ENCODE peak calls at places on chromosomes 6 and 20, in five cellular contexts. One of them, this sample, is unnamed.

GRCh38 chr6:11233936-11234573 is 1.6 kb upstream of the NEDD9 start:
- DNase-seq in HFF-Myc: no peak
- DNase-seq in neural progenitor cell: peak
- DNase-seq in Caco-2: no peak
- DNase-seq in CD8-positive, alpha-beta T cell: no peak
- DNase-seq in this sample: no peak

GRCh38 chr20:22905667-22906066 is 129.4 kb upstream of the SSTR4 start:
- DNase-seq in HFF-Myc: no peak
- DNase-seq in neural progenitor cell: no peak
- DNase-seq in Caco-2: no peak
- DNase-seq in CD8-positive, alpha-beta T cell: no peak
- DNase-seq in this sample: no peak

GRCh38 chr6:155543141-155543870 is 87.7 kb upstream of the NOX3 start:
- DNase-seq in HFF-Myc: no peak
- DNase-seq in neural progenitor cell: no peak
- DNase-seq in Caco-2: no peak
- DNase-seq in CD8-positive, alpha-beta T cell: no peak
- DNase-seq in this sample: no peak

GRCh38 chr6:82086944-82087343 is 160.6 kb downstream of the IBTK start:
- DNase-seq in HFF-Myc: no peak
- DNase-seq in neural progenitor cell: no peak
- DNase-seq in Caco-2: peak
- DNase-seq in CD8-positive, alpha-beta T cell: no peak
- DNase-seq in this sample: no peak

GRCh38 chr6:89895273-89895874 is 1.1 kb downstream of the GJA10 start:
- DNase-seq in HFF-Myc: peak
- DNase-seq in neural progenitor cell: peak
- DNase-seq in Caco-2: peak
- DNase-seq in CD8-positive, alpha-beta T cell: no peak
- DNase-seq in this sample: no peak

GRCh38 chr20:21323640-21324039 is 20.5 kb downstream of the XRN2 start:
- DNase-seq in HFF-Myc: peak
- DNase-seq in neural progenitor cell: no peak
- DNase-seq in Caco-2: no peak
- DNase-seq in CD8-positive, alpha-beta T cell: no peak
- DNase-seq in this sample: peak

GRCh38 chr6:63352587-63353281 is 33.0 kb upstream of the LGSN start:
- DNase-seq in HFF-Myc: no peak
- DNase-seq in neural progenitor cell: peak
- DNase-seq in Caco-2: peak
- DNase-seq in CD8-positive, alpha-beta T cell: no peak
- DNase-seq in this sample: no peak

GRCh38 chr20:43938932-43939761 is 24.5 kb downstream of the TOX2 start:
- DNase-seq in HFF-Myc: peak
- DNase-seq in neural progenitor cell: no peak
- DNase-seq in Caco-2: peak
- DNase-seq in CD8-positive, alpha-beta T cell: no peak
- DNase-seq in this sample: peak

GRCh38 chr20:34084227-34084923 is 27.7 kb downstream of the EIF2S2 start:
- DNase-seq in HFF-Myc: no peak
- DNase-seq in neural progenitor cell: no peak
- DNase-seq in Caco-2: no peak
- DNase-seq in CD8-positive, alpha-beta T cell: no peak
- DNase-seq in this sample: no peak

GRCh38 chr6:105748737-105749161 is 337.4 kb upstream of the PRDM1 start:
- DNase-seq in HFF-Myc: no peak
- DNase-seq in neural progenitor cell: no peak
- DNase-seq in Caco-2: no peak
- DNase-seq in CD8-positive, alpha-beta T cell: no peak
- DNase-seq in this sample: no peak

GRCh38 chr6:6775074-6775473 is 186.6 kb downstream of the LY86 start:
- DNase-seq in HFF-Myc: no peak
- DNase-seq in neural progenitor cell: no peak
- DNase-seq in Caco-2: no peak
- DNase-seq in CD8-positive, alpha-beta T cell: no peak
- DNase-seq in this sample: no peak

GRCh38 chr6:45184937-45185336 is 143.2 kb upstream of the RUNX2 start:
- DNase-seq in HFF-Myc: no peak
- DNase-seq in neural progenitor cell: peak
- DNase-seq in Caco-2: no peak
- DNase-seq in CD8-positive, alpha-beta T cell: no peak
- DNase-seq in this sample: no peak

GRCh38 chr20:2515203-2515602 is 6.5 kb upstream of the ZNF343 start:
- DNase-seq in HFF-Myc: no peak
- DNase-seq in neural progenitor cell: no peak
- DNase-seq in Caco-2: no peak
- DNase-seq in CD8-positive, alpha-beta T cell: no peak
- DNase-seq in this sample: no peak

GRCh38 chr6:111096246-111096645 is 8.9 kb downstream of the SLC16A10 start:
- DNase-seq in HFF-Myc: no peak
- DNase-seq in neural progenitor cell: no peak
- DNase-seq in Caco-2: no peak
- DNase-seq in CD8-positive, alpha-beta T cell: peak
- DNase-seq in this sample: no peak

GRCh38 chr20:58719971-58720371 is 27.4 kb downstream of the NPEPL1 start:
- DNase-seq in HFF-Myc: no peak
- DNase-seq in neural progenitor cell: no peak
- DNase-seq in Caco-2: no peak
- DNase-seq in CD8-positive, alpha-beta T cell: no peak
- DNase-seq in this sample: no peak

GRCh38 chr20:40710608-40711007 is 21.6 kb upstream of the MAFB start:
- DNase-seq in HFF-Myc: no peak
- DNase-seq in neural progenitor cell: no peak
- DNase-seq in Caco-2: no peak
- DNase-seq in CD8-positive, alpha-beta T cell: no peak
- DNase-seq in this sample: no peak
- H3K4me3 ChIP-seq in HFF-Myc: no peak
- H3K4me3 ChIP-seq in neural progenitor cell: no peak
- H3K4me3 ChIP-seq in Caco-2: no peak
- H3K4me3 ChIP-seq in CD8-positive, alpha-beta T cell: no peak
- H3K4me3 ChIP-seq in this sample: no peak

DNA sequence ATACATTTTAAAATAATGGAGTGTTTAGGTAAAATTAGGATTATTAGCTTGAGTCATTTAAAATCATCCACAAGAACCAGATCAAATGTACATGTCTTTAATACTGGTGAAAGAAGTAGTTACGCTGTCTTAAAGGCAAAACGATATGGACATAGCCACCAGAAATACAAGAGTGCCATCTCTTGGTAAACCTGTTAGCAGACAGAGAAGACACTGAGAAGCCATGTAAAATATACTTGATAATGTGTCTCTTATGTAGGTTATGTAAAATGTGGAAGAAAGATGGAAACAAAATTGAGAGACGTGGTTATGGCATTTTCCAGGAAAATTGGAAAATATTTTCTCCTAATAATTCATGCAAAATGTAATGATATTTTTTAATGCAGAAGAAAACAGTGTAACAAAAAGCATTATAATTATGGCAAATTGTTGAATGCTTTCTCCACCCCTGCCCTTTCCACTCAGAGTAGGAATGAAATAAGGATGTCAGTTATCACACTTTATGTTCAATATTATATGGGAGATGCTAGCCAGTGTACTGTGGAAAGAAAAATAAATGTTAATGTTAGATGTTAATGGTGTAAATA is 12.2 kb upstream of the SLC17A2 start:
- DNase-seq in HFF-Myc: peak
- DNase-seq in neural progenitor cell: peak
- DNase-seq in Caco-2: peak
- DNase-seq in CD8-positive, alpha-beta T cell: no peak
- DNase-seq in this sample: no peak
- TF ChIP-seq CTCF in HFF-Myc: peak
- TF ChIP-seq CTCF in neural progenitor cell: peak
- TF ChIP-seq CTCF in Caco-2: peak
- TF ChIP-seq CTCF in CD8-positive, alpha-beta T cell: peak
- TF ChIP-seq CTCF in this sample: peak

GRCh38 chr6:53999088-53999755 is 112.0 kb upstream of the MLIP start:
- DNase-seq in HFF-Myc: no peak
- DNase-seq in neural progenitor cell: no peak
- DNase-seq in Caco-2: no peak
- DNase-seq in CD8-positive, alpha-beta T cell: no peak
- DNase-seq in this sample: no peak
- H3K4me3 ChIP-seq in HFF-Myc: no peak
- H3K4me3 ChIP-seq in neural progenitor cell: no peak
- H3K4me3 ChIP-seq in Caco-2: no peak
- H3K4me3 ChIP-seq in CD8-positive, alpha-beta T cell: no peak
- H3K4me3 ChIP-seq in this sample: no peak

DNA sequence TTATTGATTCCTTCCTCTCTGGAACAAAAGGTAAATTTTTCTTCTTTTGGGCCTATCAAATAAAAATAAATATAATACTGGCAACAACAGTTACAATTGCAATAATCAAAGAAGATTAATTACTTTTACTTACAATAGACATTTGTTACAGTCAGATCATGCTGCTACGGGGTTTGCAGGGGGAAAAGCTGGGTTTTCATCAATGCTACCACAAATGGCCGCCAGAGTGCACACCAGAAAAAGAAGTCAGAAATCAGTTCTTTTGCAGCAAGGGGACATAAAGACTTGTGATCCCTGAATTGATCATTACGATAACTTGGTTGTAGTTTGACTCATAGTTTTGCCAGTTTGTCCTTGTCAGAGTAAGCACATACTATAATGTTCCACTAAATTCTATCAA is 714.5 kb upstream of the EYS start:
- DNase-seq in HFF-Myc: no peak
- DNase-seq in neural progenitor cell: peak
- DNase-seq in Caco-2: peak
- DNase-seq in CD8-positive, alpha-beta T cell: no peak
- DNase-seq in this sample: no peak
- TF ChIP-seq CTCF in HFF-Myc: no peak
- TF ChIP-seq CTCF in neural progenitor cell: peak
- TF ChIP-seq CTCF in Caco-2: peak
- TF ChIP-seq CTCF in CD8-positive, alpha-beta T cell: no peak
- TF ChIP-seq CTCF in this sample: no peak

DNA sequence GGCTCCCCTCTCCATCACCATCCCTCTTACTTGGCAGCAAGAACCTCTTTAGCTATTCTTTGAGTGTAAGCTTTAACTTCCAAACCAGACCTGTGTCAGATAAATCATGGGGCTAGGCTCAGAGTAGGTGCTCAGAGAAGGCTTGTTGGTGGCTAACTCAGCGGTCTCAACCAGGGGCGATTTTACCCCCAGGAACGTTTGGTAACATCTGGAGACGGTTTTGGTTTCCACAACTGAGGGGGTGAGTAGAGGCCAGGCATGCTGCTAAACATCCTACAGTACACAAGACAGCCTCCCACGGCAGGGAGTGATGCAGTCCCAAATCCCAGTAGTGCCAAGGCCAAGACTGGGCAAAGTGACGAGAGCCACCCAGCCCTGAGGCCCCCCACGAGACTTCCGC is 59.1 kb downstream of the RAB44 start:
- DNase-seq in HFF-Myc: no peak
- DNase-seq in neural progenitor cell: no peak
- DNase-seq in Caco-2: no peak
- DNase-seq in CD8-positive, alpha-beta T cell: no peak
- DNase-seq in this sample: no peak
- H3K4me3 ChIP-seq in HFF-Myc: no peak
- H3K4me3 ChIP-seq in neural progenitor cell: no peak
- H3K4me3 ChIP-seq in Caco-2: no peak
- H3K4me3 ChIP-seq in CD8-positive, alpha-beta T cell: no peak
- H3K4me3 ChIP-seq in this sample: no peak